ENCODE peak calls at places on chromosomes 6 and 20, in four cellular contexts. U, L, J and O are unnamed samples.

GRCh38 chr6:143061597-143062385 is 1.1 kb downstream of the AIG1 start:
- DNase-seq in J (no peak), U (no peak), L (no peak), O (no peak)

GRCh38 chr6:36912583-36912982 is 26.8 kb downstream of the C6orf89 start:
- DNase-seq in J (no peak), L (peak), U (peak), O (no peak)

GRCh38 chr6:53090576-53090975 is 25.4 kb downstream of the FBXO9 start:
- DNase-seq in L (peak), U (no peak), J (no peak), O (no peak)

GRCh38 chr6:75852721-75853120 is 103.7 kb downstream of the MYO6 start:
- DNase-seq in U (no peak), J (peak), L (peak), O (no peak)

GRCh38 chr6:130872250-130873095 is 45.3 kb downstream of the SMLR1 start:
- DNase-seq in J (peak), U (peak), L (peak), O (peak)

GRCh38 chr6:163757506-163757905 is 343.0 kb downstream of the QKI start:
- DNase-seq in L (no peak), U (no peak), J (no peak), O (no peak)

GRCh38 chr6:155599571-155599970 is 143.9 kb upstream of the NOX3 start:
- DNase-seq in U (no peak), L (no peak), J (no peak), O (no peak)

GRCh38 chr6:72649032-72649984 is 27.4 kb downstream of the KCNQ5 start:
- DNase-seq in U (no peak), J (no peak), L (peak), O (no peak)

GRCh38 chr6:125469915-125470314 is 168.1 kb upstream of the HDDC2 start:
- DNase-seq in L (no peak), U (no peak), J (no peak), O (no peak)

GRCh38 chr20:33169176-33169794 is 1.3 kb downstream of the BPIFA2 start:
- DNase-seq in U (no peak), J (peak), L (no peak), O (no peak)
- TF ChIP-seq CTCF in U (peak), J (no peak), L (peak), O (peak)

DNA sequence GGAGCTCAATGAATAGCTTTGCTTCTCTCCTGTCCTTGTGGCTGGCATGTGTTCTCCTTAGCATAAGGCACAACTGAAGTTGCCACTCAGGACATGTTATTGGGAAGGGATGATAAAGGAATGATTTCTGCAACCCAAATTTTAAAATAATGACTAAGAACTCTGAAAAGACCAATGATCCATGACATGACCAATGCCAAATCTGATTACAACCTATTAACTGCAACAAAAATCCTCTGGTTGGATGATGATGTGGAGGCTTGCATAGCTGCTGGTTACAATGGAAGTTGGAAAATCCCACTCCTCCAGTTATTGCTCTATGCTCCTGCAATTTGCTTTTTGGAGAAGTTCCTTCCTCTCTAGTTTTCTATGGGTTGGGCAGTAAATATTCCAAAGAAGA is 63.4 kb upstream of the FBXL4 start:
- DNase-seq in L (no peak), U (no peak), J (no peak), O (no peak)
- TF ChIP-seq CTCF in L (no peak), U (no peak), J (no peak), O (no peak)

GRCh38 chr20:43842126-43843020 is 72.3 kb upstream of the TOX2 start:
- DNase-seq in U (no peak), L (no peak), J (no peak), O (no peak)

GRCh38 chr20:43837856-43838702 is 76.6 kb upstream of the TOX2 start:
- DNase-seq in L (no peak), U (no peak), J (no peak), O (no peak)

GRCh38 chr20:43838703-43839060 is 76.0 kb upstream of the TOX2 start:
- DNase-seq in J (no peak), U (no peak), L (no peak), O (no peak)

GRCh38 chr20:43839793-43840199 is 74.9 kb upstream of the TOX2 start:
- DNase-seq in J (no peak), U (no peak), L (no peak), O (no peak)

GRCh38 chr20:43840382-43841070 is 74.1 kb upstream of the TOX2 start:
- DNase-seq in J (no peak), L (peak), U (no peak), O (no peak)
- TF ChIP-seq CTCF in J (no peak), L (peak), U (no peak), O (peak)

GRCh38 chr6:16653226-16653625 is 108.0 kb downstream of the ATXN1 start:
- DNase-seq in U (no peak), L (no peak), J (no peak), O (no peak)

GRCh38 chr6:16649241-16649640 is 112.0 kb downstream of the ATXN1 start:
- DNase-seq in J (no peak), U (no peak), L (no peak), O (no peak)

GRCh38 chr6:16647422-16647821 is 113.8 kb downstream of the ATXN1 start:
- DNase-seq in L (no peak), J (no peak), U (no peak), O (no peak)

GRCh38 chr6:16651871-16652270 is 109.4 kb downstream of the ATXN1 start:
- DNase-seq in J (no peak), L (no peak), U (no peak), O (no peak)

DNA sequence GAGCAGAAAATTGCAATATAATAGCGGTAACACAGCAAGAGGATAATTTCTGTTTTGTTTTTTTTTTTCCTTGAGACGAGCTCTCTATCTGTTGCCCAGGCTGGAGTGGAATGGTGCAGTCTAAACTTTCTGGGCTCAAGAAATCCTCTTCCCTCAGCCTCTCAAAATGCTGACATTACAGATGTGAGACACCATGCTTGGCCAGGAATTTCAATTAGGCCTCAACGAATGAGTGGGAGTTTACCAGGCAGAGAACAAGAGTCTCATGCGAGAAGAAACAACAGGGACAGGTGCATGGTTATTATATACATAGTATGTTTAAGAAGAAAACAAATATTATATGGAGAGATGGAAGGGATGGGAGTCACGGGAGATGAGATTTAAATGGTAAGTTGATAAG is 111.4 kb downstream of the ATXN1 start:
- DNase-seq in L (no peak), J (no peak), U (no peak), O (no peak)
- TF ChIP-seq CTCF in L (no peak), J (no peak), U (no peak), O (no peak)

DNA sequence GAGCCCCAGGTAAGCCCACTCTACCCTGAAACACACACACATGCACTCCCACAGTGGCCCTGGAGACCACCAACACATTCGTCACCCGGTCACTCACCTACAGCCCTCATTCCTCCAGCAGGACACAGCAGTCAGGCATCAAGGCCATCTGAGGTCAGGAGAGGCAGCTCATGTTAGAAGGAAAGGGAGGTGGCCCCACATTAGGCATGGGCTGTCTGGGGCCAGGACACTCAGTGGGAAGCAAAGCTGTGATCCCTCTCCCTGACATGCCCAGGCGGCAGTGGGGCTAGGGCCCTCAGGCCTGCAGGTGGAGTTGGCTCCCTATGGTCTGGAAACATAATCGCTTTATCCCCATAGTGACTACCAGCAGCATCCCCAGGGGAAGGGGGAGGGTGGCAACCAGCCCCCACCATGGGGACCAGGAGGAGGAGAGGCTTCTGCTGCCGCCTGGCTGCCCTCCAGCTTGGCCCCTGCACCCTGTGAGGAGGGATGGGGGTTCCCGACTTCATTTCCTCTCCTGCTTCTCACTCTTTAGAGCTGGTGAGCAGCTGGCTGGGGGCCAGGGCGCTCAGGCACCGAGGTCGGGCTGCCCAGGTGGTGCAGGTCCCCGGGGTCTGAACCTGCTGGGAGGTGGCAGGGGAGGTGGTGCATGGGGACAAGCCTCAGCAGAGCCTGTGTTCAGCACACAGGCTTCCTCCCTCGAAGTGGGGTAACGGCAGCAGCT is 76.6 kb upstream of the CST7 start:
- DNase-seq in U (no peak), L (no peak), J (no peak), O (no peak)
- TF ChIP-seq CTCF in U (no peak), L (no peak), J (no peak), O (no peak)

GRCh38 chr20:9660236-9660868 is 146.0 kb downstream of the LAMP5 start:
- DNase-seq in J (peak), U (no peak), L (peak), O (peak)
- TF ChIP-seq CTCF in J (no peak), U (no peak), L (no peak), O (no peak)

GRCh38 chr6:1313755-1314503 is 2.0 kb downstream of the FOXQ1 start:
- DNase-seq in J (peak), U (no peak), L (no peak), O (peak)
- TF ChIP-seq CTCF in J (peak), U (no peak), L (peak), O (peak)